ENCODE peak calls at places on chromosomes 16 and 17, in nine cellular contexts. One of them, this sample, is unnamed.

GRCh38 chr17:63039899-63040602 is 74.0 kb downstream of the TANC2 start:
- DNase-seq in stimulated activated CD4-positive, alpha-beta T cell treated with anti-CD3 and anti-CD28 coated beads, Interleukin-15, amount 100 ng/mL, for 1 hour: no peak
- DNase-seq in NCI-H2029 treated with DMSO at 0.1 percent for 48 hours: no peak
- DNase-seq in anterior cingulate cortex: no peak
- DNase-seq in activated CD4-positive, alpha-beta T cell treated with anti-CD3 and anti-CD28 coated beads for 24 hours: no peak
- DNase-seq in GM12865: peak; percentile 31
- DNase-seq in hypothalamus: peak; percentile 19
- DNase-seq in germinal center: no peak
- DNase-seq in DMS153: peak; percentile 21
- DNase-seq in this sample: no peak

GRCh38 chr17:37571674-37572073 is 37.5 kb downstream of the SYNRG start:
- DNase-seq in stimulated activated CD4-positive, alpha-beta T cell treated with anti-CD3 and anti-CD28 coated beads, Interleukin-15, amount 100 ng/mL, for 1 hour: no peak
- DNase-seq in NCI-H2029 treated with DMSO at 0.1 percent for 48 hours: no peak
- DNase-seq in anterior cingulate cortex: no peak
- DNase-seq in activated CD4-positive, alpha-beta T cell treated with anti-CD3 and anti-CD28 coated beads for 24 hours: no peak
- DNase-seq in GM12865: no peak
- DNase-seq in hypothalamus: no peak
- DNase-seq in germinal center: no peak
- DNase-seq in DMS153: no peak
- DNase-seq in this sample: no peak

GRCh38 chr17:22692801-22693171 is 1000.5 kb downstream of the KCNJ18 start:
- DNase-seq in stimulated activated CD4-positive, alpha-beta T cell treated with anti-CD3 and anti-CD28 coated beads, Interleukin-15, amount 100 ng/mL, for 1 hour: no peak
- DNase-seq in NCI-H2029 treated with DMSO at 0.1 percent for 48 hours: no peak
- DNase-seq in anterior cingulate cortex: no peak
- DNase-seq in activated CD4-positive, alpha-beta T cell treated with anti-CD3 and anti-CD28 coated beads for 24 hours: no peak
- DNase-seq in GM12865: no peak
- DNase-seq in hypothalamus: no peak
- DNase-seq in germinal center: no peak
- DNase-seq in DMS153: no peak
- DNase-seq in this sample: no peak

GRCh38 chr17:57370051-57370581 is 113.8 kb downstream of the MSI2 start:
- DNase-seq in stimulated activated CD4-positive, alpha-beta T cell treated with anti-CD3 and anti-CD28 coated beads, Interleukin-15, amount 100 ng/mL, for 1 hour: no peak
- DNase-seq in NCI-H2029 treated with DMSO at 0.1 percent for 48 hours: no peak
- DNase-seq in anterior cingulate cortex: no peak
- DNase-seq in activated CD4-positive, alpha-beta T cell treated with anti-CD3 and anti-CD28 coated beads for 24 hours: no peak
- DNase-seq in GM12865: peak; percentile 46
- DNase-seq in hypothalamus: no peak
- DNase-seq in germinal center: no peak
- DNase-seq in DMS153: no peak
- DNase-seq in this sample: no peak

GRCh38 chr16:71929048-71929447 is 33.7 kb downstream of the IST1 start:
- DNase-seq in stimulated activated CD4-positive, alpha-beta T cell treated with anti-CD3 and anti-CD28 coated beads, Interleukin-15, amount 100 ng/mL, for 1 hour: no peak
- DNase-seq in NCI-H2029 treated with DMSO at 0.1 percent for 48 hours: no peak
- DNase-seq in anterior cingulate cortex: no peak
- DNase-seq in activated CD4-positive, alpha-beta T cell treated with anti-CD3 and anti-CD28 coated beads for 24 hours: no peak
- DNase-seq in GM12865: no peak
- DNase-seq in hypothalamus: peak; percentile 8
- DNase-seq in germinal center: no peak
- DNase-seq in DMS153: no peak
- DNase-seq in this sample: no peak

GRCh38 chr16:50879873-50880695 is 138.2 kb downstream of the CYLD start:
- DNase-seq in stimulated activated CD4-positive, alpha-beta T cell treated with anti-CD3 and anti-CD28 coated beads, Interleukin-15, amount 100 ng/mL, for 1 hour: no peak
- DNase-seq in NCI-H2029 treated with DMSO at 0.1 percent for 48 hours: peak; percentile 53
- DNase-seq in anterior cingulate cortex: no peak
- DNase-seq in activated CD4-positive, alpha-beta T cell treated with anti-CD3 and anti-CD28 coated beads for 24 hours: no peak
- DNase-seq in GM12865: no peak
- DNase-seq in hypothalamus: peak; percentile 16
- DNase-seq in germinal center: no peak
- DNase-seq in DMS153: peak; percentile 69
- DNase-seq in this sample: no peak

GRCh38 chr16:83898463-83899271 is at the start of gene MLYCD:
- DNase-seq in stimulated activated CD4-positive, alpha-beta T cell treated with anti-CD3 and anti-CD28 coated beads, Interleukin-15, amount 100 ng/mL, for 1 hour: peak; percentile 48
- DNase-seq in NCI-H2029 treated with DMSO at 0.1 percent for 48 hours: peak; percentile 12
- DNase-seq in anterior cingulate cortex: peak; percentile 77
- DNase-seq in activated CD4-positive, alpha-beta T cell treated with anti-CD3 and anti-CD28 coated beads for 24 hours: peak; percentile 53
- DNase-seq in GM12865: peak; percentile 82
- DNase-seq in hypothalamus: peak; percentile 88
- DNase-seq in germinal center: peak; percentile 97
- DNase-seq in DMS153: peak; percentile 36
- DNase-seq in this sample: peak; percentile 70

GRCh38 chr16:85645021-85645589 is 32.0 kb downstream of the GSE1 start:
- DNase-seq in stimulated activated CD4-positive, alpha-beta T cell treated with anti-CD3 and anti-CD28 coated beads, Interleukin-15, amount 100 ng/mL, for 1 hour: no peak
- DNase-seq in NCI-H2029 treated with DMSO at 0.1 percent for 48 hours: no peak
- DNase-seq in anterior cingulate cortex: no peak
- DNase-seq in activated CD4-positive, alpha-beta T cell treated with anti-CD3 and anti-CD28 coated beads for 24 hours: no peak
- DNase-seq in GM12865: no peak
- DNase-seq in hypothalamus: no peak
- DNase-seq in germinal center: no peak
- DNase-seq in DMS153: no peak
- DNase-seq in this sample: no peak

GRCh38 chr17:63082273-63082861 is 116.3 kb downstream of the TANC2 start:
- DNase-seq in stimulated activated CD4-positive, alpha-beta T cell treated with anti-CD3 and anti-CD28 coated beads, Interleukin-15, amount 100 ng/mL, for 1 hour: no peak
- DNase-seq in NCI-H2029 treated with DMSO at 0.1 percent for 48 hours: no peak
- DNase-seq in anterior cingulate cortex: no peak
- DNase-seq in activated CD4-positive, alpha-beta T cell treated with anti-CD3 and anti-CD28 coated beads for 24 hours: no peak
- DNase-seq in GM12865: peak; percentile 12
- DNase-seq in hypothalamus: no peak
- DNase-seq in germinal center: no peak
- DNase-seq in DMS153: no peak
- DNase-seq in this sample: no peak

GRCh38 chr16:17397499-17397891 is 73.3 kb downstream of the XYLT1 start:
- DNase-seq in stimulated activated CD4-positive, alpha-beta T cell treated with anti-CD3 and anti-CD28 coated beads, Interleukin-15, amount 100 ng/mL, for 1 hour: no peak
- DNase-seq in NCI-H2029 treated with DMSO at 0.1 percent for 48 hours: peak; percentile 96
- DNase-seq in anterior cingulate cortex: no peak
- DNase-seq in activated CD4-positive, alpha-beta T cell treated with anti-CD3 and anti-CD28 coated beads for 24 hours: no peak
- DNase-seq in GM12865: no peak
- DNase-seq in hypothalamus: no peak
- DNase-seq in germinal center: no peak
- DNase-seq in DMS153: peak; percentile 94
- DNase-seq in this sample: no peak

GRCh38 chr16:85652431-85653221 is 36.1 kb downstream of the GINS2 start:
- DNase-seq in stimulated activated CD4-positive, alpha-beta T cell treated with anti-CD3 and anti-CD28 coated beads, Interleukin-15, amount 100 ng/mL, for 1 hour: no peak
- DNase-seq in NCI-H2029 treated with DMSO at 0.1 percent for 48 hours: peak; percentile 29
- DNase-seq in anterior cingulate cortex: peak; percentile 31
- DNase-seq in activated CD4-positive, alpha-beta T cell treated with anti-CD3 and anti-CD28 coated beads for 24 hours: no peak
- DNase-seq in GM12865: no peak
- DNase-seq in hypothalamus: peak; percentile 80
- DNase-seq in germinal center: no peak
- DNase-seq in DMS153: peak; percentile 46
- DNase-seq in this sample: peak; percentile 60

GRCh38 chr16:10368984-10369551 is 16.8 kb upstream of the ATF7IP2 start:
- DNase-seq in stimulated activated CD4-positive, alpha-beta T cell treated with anti-CD3 and anti-CD28 coated beads, Interleukin-15, amount 100 ng/mL, for 1 hour: no peak
- DNase-seq in NCI-H2029 treated with DMSO at 0.1 percent for 48 hours: no peak
- DNase-seq in anterior cingulate cortex: no peak
- DNase-seq in activated CD4-positive, alpha-beta T cell treated with anti-CD3 and anti-CD28 coated beads for 24 hours: no peak
- DNase-seq in GM12865: peak; percentile 14
- DNase-seq in hypothalamus: no peak
- DNase-seq in germinal center: no peak
- DNase-seq in DMS153: no peak
- DNase-seq in this sample: no peak

GRCh38 chr16:87661561-87661960 is 59.3 kb downstream of the JPH3 start:
- DNase-seq in stimulated activated CD4-positive, alpha-beta T cell treated with anti-CD3 and anti-CD28 coated beads, Interleukin-15, amount 100 ng/mL, for 1 hour: no peak
- DNase-seq in NCI-H2029 treated with DMSO at 0.1 percent for 48 hours: no peak
- DNase-seq in anterior cingulate cortex: no peak
- DNase-seq in activated CD4-positive, alpha-beta T cell treated with anti-CD3 and anti-CD28 coated beads for 24 hours: no peak
- DNase-seq in GM12865: peak; percentile 28
- DNase-seq in hypothalamus: no peak
- DNase-seq in germinal center: peak; percentile 83
- DNase-seq in DMS153: no peak
- DNase-seq in this sample: no peak

GRCh38 chr17:50588391-50589111 is 28.0 kb downstream of the CACNA1G start:
- DNase-seq in stimulated activated CD4-positive, alpha-beta T cell treated with anti-CD3 and anti-CD28 coated beads, Interleukin-15, amount 100 ng/mL, for 1 hour: no peak
- DNase-seq in NCI-H2029 treated with DMSO at 0.1 percent for 48 hours: no peak
- DNase-seq in anterior cingulate cortex: no peak
- DNase-seq in activated CD4-positive, alpha-beta T cell treated with anti-CD3 and anti-CD28 coated beads for 24 hours: no peak
- DNase-seq in GM12865: no peak
- DNase-seq in hypothalamus: no peak
- DNase-seq in germinal center: no peak
- DNase-seq in DMS153: no peak
- DNase-seq in this sample: no peak

GRCh38 chr16:46763147-46763546 is 15.0 kb upstream of the MYLK3 start:
- DNase-seq in stimulated activated CD4-positive, alpha-beta T cell treated with anti-CD3 and anti-CD28 coated beads, Interleukin-15, amount 100 ng/mL, for 1 hour: no peak
- DNase-seq in NCI-H2029 treated with DMSO at 0.1 percent for 48 hours: peak; percentile 13
- DNase-seq in anterior cingulate cortex: no peak
- DNase-seq in activated CD4-positive, alpha-beta T cell treated with anti-CD3 and anti-CD28 coated beads for 24 hours: no peak
- DNase-seq in GM12865: no peak
- DNase-seq in hypothalamus: no peak
- DNase-seq in germinal center: no peak
- DNase-seq in DMS153: peak; percentile 52
- DNase-seq in this sample: peak; percentile 33

GRCh38 chr17:44132275-44132821 is 8.9 kb upstream of the HDAC5 start:
- DNase-seq in stimulated activated CD4-positive, alpha-beta T cell treated with anti-CD3 and anti-CD28 coated beads, Interleukin-15, amount 100 ng/mL, for 1 hour: no peak
- DNase-seq in NCI-H2029 treated with DMSO at 0.1 percent for 48 hours: no peak
- DNase-seq in anterior cingulate cortex: no peak
- DNase-seq in activated CD4-positive, alpha-beta T cell treated with anti-CD3 and anti-CD28 coated beads for 24 hours: no peak
- DNase-seq in GM12865: peak; percentile 52
- DNase-seq in hypothalamus: no peak
- DNase-seq in germinal center: no peak
- DNase-seq in DMS153: no peak
- DNase-seq in this sample: no peak

GRCh38 chr17:43905985-43906852 is 1.1 kb downstream of the MPP2 start:
- DNase-seq in stimulated activated CD4-positive, alpha-beta T cell treated with anti-CD3 and anti-CD28 coated beads, Interleukin-15, amount 100 ng/mL, for 1 hour: no peak
- DNase-seq in NCI-H2029 treated with DMSO at 0.1 percent for 48 hours: no peak
- DNase-seq in anterior cingulate cortex: peak; percentile 70
- DNase-seq in activated CD4-positive, alpha-beta T cell treated with anti-CD3 and anti-CD28 coated beads for 24 hours: no peak
- DNase-seq in GM12865: no peak
- DNase-seq in hypothalamus: peak; percentile 91
- DNase-seq in germinal center: no peak
- DNase-seq in DMS153: no peak
- DNase-seq in this sample: no peak

GRCh38 chr16:521381-522210 is 5.9 kb upstream of the CAPN15 start:
- DNase-seq in stimulated activated CD4-positive, alpha-beta T cell treated with anti-CD3 and anti-CD28 coated beads, Interleukin-15, amount 100 ng/mL, for 1 hour: no peak
- DNase-seq in NCI-H2029 treated with DMSO at 0.1 percent for 48 hours: no peak
- DNase-seq in anterior cingulate cortex: no peak
- DNase-seq in activated CD4-positive, alpha-beta T cell treated with anti-CD3 and anti-CD28 coated beads for 24 hours: no peak
- DNase-seq in GM12865: no peak
- DNase-seq in hypothalamus: no peak
- DNase-seq in germinal center: no peak
- DNase-seq in DMS153: no peak
- DNase-seq in this sample: no peak

GRCh38 chr16:89017956-89018604 is 41.1 kb upstream of the CBFA2T3 start:
- DNase-seq in stimulated activated CD4-positive, alpha-beta T cell treated with anti-CD3 and anti-CD28 coated beads, Interleukin-15, amount 100 ng/mL, for 1 hour: no peak
- DNase-seq in NCI-H2029 treated with DMSO at 0.1 percent for 48 hours: no peak
- DNase-seq in anterior cingulate cortex: no peak
- DNase-seq in activated CD4-positive, alpha-beta T cell treated with anti-CD3 and anti-CD28 coated beads for 24 hours: no peak
- DNase-seq in GM12865: no peak
- DNase-seq in hypothalamus: no peak
- DNase-seq in germinal center: no peak
- DNase-seq in DMS153: no peak
- DNase-seq in this sample: no peak

GRCh38 chr16:1137604-1138003 is 15.3 kb upstream of the CACNA1H start:
- DNase-seq in stimulated activated CD4-positive, alpha-beta T cell treated with anti-CD3 and anti-CD28 coated beads, Interleukin-15, amount 100 ng/mL, for 1 hour: no peak
- DNase-seq in NCI-H2029 treated with DMSO at 0.1 percent for 48 hours: no peak
- DNase-seq in anterior cingulate cortex: no peak
- DNase-seq in activated CD4-positive, alpha-beta T cell treated with anti-CD3 and anti-CD28 coated beads for 24 hours: no peak
- DNase-seq in GM12865: no peak
- DNase-seq in hypothalamus: no peak
- DNase-seq in germinal center: no peak
- DNase-seq in DMS153: no peak
- DNase-seq in this sample: no peak

GRCh38 chr16:72415379-72415778 is 243.4 kb upstream of the PMFBP1 start:
- DNase-seq in stimulated activated CD4-positive, alpha-beta T cell treated with anti-CD3 and anti-CD28 coated beads, Interleukin-15, amount 100 ng/mL, for 1 hour: no peak
- DNase-seq in NCI-H2029 treated with DMSO at 0.1 percent for 48 hours: no peak
- DNase-seq in anterior cingulate cortex: no peak
- DNase-seq in activated CD4-positive, alpha-beta T cell treated with anti-CD3 and anti-CD28 coated beads for 24 hours: no peak
- DNase-seq in GM12865: no peak
- DNase-seq in hypothalamus: no peak
- DNase-seq in germinal center: no peak
- DNase-seq in DMS153: no peak
- DNase-seq in this sample: no peak

GRCh38 chr17:1498869-1499268 is 6.4 kb upstream of the MYO1C start:
- DNase-seq in stimulated activated CD4-positive, alpha-beta T cell treated with anti-CD3 and anti-CD28 coated beads, Interleukin-15, amount 100 ng/mL, for 1 hour: no peak
- DNase-seq in NCI-H2029 treated with DMSO at 0.1 percent for 48 hours: no peak
- DNase-seq in anterior cingulate cortex: no peak
- DNase-seq in activated CD4-positive, alpha-beta T cell treated with anti-CD3 and anti-CD28 coated beads for 24 hours: no peak
- DNase-seq in GM12865: no peak
- DNase-seq in hypothalamus: no peak
- DNase-seq in germinal center: no peak
- DNase-seq in DMS153: no peak
- DNase-seq in this sample: no peak

GRCh38 chr16:78045865-78046581 is 23.7 kb downstream of the CLEC3A start:
- DNase-seq in stimulated activated CD4-positive, alpha-beta T cell treated with anti-CD3 and anti-CD28 coated beads, Interleukin-15, amount 100 ng/mL, for 1 hour: no peak
- DNase-seq in NCI-H2029 treated with DMSO at 0.1 percent for 48 hours: no peak
- DNase-seq in anterior cingulate cortex: peak; percentile 29
- DNase-seq in activated CD4-positive, alpha-beta T cell treated with anti-CD3 and anti-CD28 coated beads for 24 hours: no peak
- DNase-seq in GM12865: peak; percentile 45
- DNase-seq in hypothalamus: peak; percentile 7
- DNase-seq in germinal center: peak; percentile 13
- DNase-seq in DMS153: no peak
- DNase-seq in this sample: peak; percentile 11

GRCh38 chr17:78168906-78169793 is 769 bp downstream of the SYNGR2 start:
- DNase-seq in stimulated activated CD4-positive, alpha-beta T cell treated with anti-CD3 and anti-CD28 coated beads, Interleukin-15, amount 100 ng/mL, for 1 hour: no peak
- DNase-seq in NCI-H2029 treated with DMSO at 0.1 percent for 48 hours: no peak
- DNase-seq in anterior cingulate cortex: peak; percentile 50
- DNase-seq in activated CD4-positive, alpha-beta T cell treated with anti-CD3 and anti-CD28 coated beads for 24 hours: peak; percentile 58
- DNase-seq in GM12865: peak; percentile 83
- DNase-seq in hypothalamus: peak; percentile 56
- DNase-seq in germinal center: peak; percentile 44
- DNase-seq in DMS153: peak; percentile 22
- DNase-seq in this sample: peak; percentile 8

GRCh38 chr17:41653421-41654133 is 29.2 kb upstream of the KRT17 start:
- DNase-seq in stimulated activated CD4-positive, alpha-beta T cell treated with anti-CD3 and anti-CD28 coated beads, Interleukin-15, amount 100 ng/mL, for 1 hour: no peak
- DNase-seq in NCI-H2029 treated with DMSO at 0.1 percent for 48 hours: no peak
- DNase-seq in anterior cingulate cortex: no peak
- DNase-seq in activated CD4-positive, alpha-beta T cell treated with anti-CD3 and anti-CD28 coated beads for 24 hours: no peak
- DNase-seq in GM12865: no peak
- DNase-seq in hypothalamus: no peak
- DNase-seq in germinal center: no peak
- DNase-seq in DMS153: no peak
- DNase-seq in this sample: no peak

GRCh38 chr17:37605081-37605480 is 4.1 kb downstream of the SYNRG start:
- DNase-seq in stimulated activated CD4-positive, alpha-beta T cell treated with anti-CD3 and anti-CD28 coated beads, Interleukin-15, amount 100 ng/mL, for 1 hour: no peak
- DNase-seq in NCI-H2029 treated with DMSO at 0.1 percent for 48 hours: no peak
- DNase-seq in anterior cingulate cortex: no peak
- DNase-seq in activated CD4-positive, alpha-beta T cell treated with anti-CD3 and anti-CD28 coated beads for 24 hours: no peak
- DNase-seq in GM12865: no peak
- DNase-seq in hypothalamus: no peak
- DNase-seq in germinal center: no peak
- DNase-seq in DMS153: no peak
- DNase-seq in this sample: no peak

GRCh38 chr16:57997176-57997527 is 3.3 kb downstream of the ZNF319 start:
- DNase-seq in stimulated activated CD4-positive, alpha-beta T cell treated with anti-CD3 and anti-CD28 coated beads, Interleukin-15, amount 100 ng/mL, for 1 hour: no peak
- DNase-seq in NCI-H2029 treated with DMSO at 0.1 percent for 48 hours: no peak
- DNase-seq in anterior cingulate cortex: no peak
- DNase-seq in activated CD4-positive, alpha-beta T cell treated with anti-CD3 and anti-CD28 coated beads for 24 hours: no peak
- DNase-seq in GM12865: no peak
- DNase-seq in hypothalamus: no peak
- DNase-seq in germinal center: no peak
- DNase-seq in DMS153: no peak
- DNase-seq in this sample: no peak

GRCh38 chr16:23835390-23836077 is at the start of gene PRKCB:
- DNase-seq in stimulated activated CD4-positive, alpha-beta T cell treated with anti-CD3 and anti-CD28 coated beads, Interleukin-15, amount 100 ng/mL, for 1 hour: peak; percentile 81
- DNase-seq in NCI-H2029 treated with DMSO at 0.1 percent for 48 hours: no peak
- DNase-seq in anterior cingulate cortex: peak; percentile 77
- DNase-seq in activated CD4-positive, alpha-beta T cell treated with anti-CD3 and anti-CD28 coated beads for 24 hours: peak; percentile 85
- DNase-seq in GM12865: peak; percentile 92
- DNase-seq in hypothalamus: peak; percentile 92
- DNase-seq in germinal center: peak; percentile 96
- DNase-seq in DMS153: peak; percentile 64
- DNase-seq in this sample: peak; percentile 81

GRCh38 chr17:32125848-32126153 is 16.5 kb upstream of the RHOT1 start:
- DNase-seq in stimulated activated CD4-positive, alpha-beta T cell treated with anti-CD3 and anti-CD28 coated beads, Interleukin-15, amount 100 ng/mL, for 1 hour: no peak
- DNase-seq in NCI-H2029 treated with DMSO at 0.1 percent for 48 hours: no peak
- DNase-seq in anterior cingulate cortex: no peak
- DNase-seq in activated CD4-positive, alpha-beta T cell treated with anti-CD3 and anti-CD28 coated beads for 24 hours: no peak
- DNase-seq in GM12865: no peak
- DNase-seq in hypothalamus: no peak
- DNase-seq in germinal center: no peak
- DNase-seq in DMS153: no peak
- DNase-seq in this sample: no peak

GRCh38 chr17:5826384-5826783 is 242.1 kb upstream of the NLRP1 start:
- DNase-seq in stimulated activated CD4-positive, alpha-beta T cell treated with anti-CD3 and anti-CD28 coated beads, Interleukin-15, amount 100 ng/mL, for 1 hour: no peak
- DNase-seq in NCI-H2029 treated with DMSO at 0.1 percent for 48 hours: no peak
- DNase-seq in anterior cingulate cortex: no peak
- DNase-seq in activated CD4-positive, alpha-beta T cell treated with anti-CD3 and anti-CD28 coated beads for 24 hours: no peak
- DNase-seq in GM12865: no peak
- DNase-seq in hypothalamus: no peak
- DNase-seq in germinal center: no peak
- DNase-seq in DMS153: no peak
- DNase-seq in this sample: no peak

GRCh38 chr16:85894266-85894665 is 4.7 kb upstream of the IRF8 start:
- DNase-seq in stimulated activated CD4-positive, alpha-beta T cell treated with anti-CD3 and anti-CD28 coated beads, Interleukin-15, amount 100 ng/mL, for 1 hour: no peak
- DNase-seq in NCI-H2029 treated with DMSO at 0.1 percent for 48 hours: no peak
- DNase-seq in anterior cingulate cortex: no peak
- DNase-seq in activated CD4-positive, alpha-beta T cell treated with anti-CD3 and anti-CD28 coated beads for 24 hours: no peak
- DNase-seq in GM12865: peak; percentile 59
- DNase-seq in hypothalamus: no peak
- DNase-seq in germinal center: no peak
- DNase-seq in DMS153: no peak
- DNase-seq in this sample: no peak

This sample was measured in caudate nucleus.